ENCODE peak calls at places on chromosomes 2 and 18, in five cellular contexts. One of them, this sample, is unnamed.

GRCh38 chr18:47737198-47737830 is 193.1 kb downstream of the SMAD2 start:
- DNase-seq in SK-N-SH: no peak
- DNase-seq in HepG2: no peak
- DNase-seq in A549: no peak
- DNase-seq in tibial nerve: no peak
- DNase-seq in this sample: peak; percentile 63

GRCh38 chr2:66501267-66501666 is 66.3 kb downstream of the MEIS1 start:
- DNase-seq in tibial nerve: no peak
- DNase-seq in SK-N-SH: no peak
- DNase-seq in A549: no peak
- DNase-seq in HepG2: no peak
- DNase-seq in this sample: no peak

GRCh38 chr2:64846175-64846574 is 143.0 kb upstream of the SLC1A4 start:
- DNase-seq in SK-N-SH: no peak
- DNase-seq in HepG2: no peak
- DNase-seq in tibial nerve: peak; percentile 46
- DNase-seq in A549: no peak
- DNase-seq in this sample: peak; percentile 38

GRCh38 chr2:164205347-164205746 is 415.9 kb downstream of the GRB14 start:
- DNase-seq in HepG2: no peak
- DNase-seq in A549: peak; percentile 1
- DNase-seq in tibial nerve: no peak
- DNase-seq in SK-N-SH: no peak
- DNase-seq in this sample: no peak

GRCh38 chr18:28523758-28524475 is 347.0 kb upstream of the CDH2 start:
- DNase-seq in A549: no peak
- DNase-seq in SK-N-SH: no peak
- DNase-seq in tibial nerve: no peak
- DNase-seq in HepG2: no peak
- DNase-seq in this sample: no peak

GRCh38 chr2:175950512-175950911 is 51.6 kb downstream of the LNPK start:
- DNase-seq in tibial nerve: no peak
- DNase-seq in HepG2: no peak
- DNase-seq in SK-N-SH: no peak
- DNase-seq in A549: no peak
- DNase-seq in this sample: no peak

GRCh38 chr2:103427567-103427966 is 665.7 kb downstream of the TMEM182 start:
- DNase-seq in HepG2: no peak
- DNase-seq in SK-N-SH: no peak
- DNase-seq in A549: no peak
- DNase-seq in tibial nerve: no peak
- DNase-seq in this sample: no peak

GRCh38 chr2:69717902-69718301 is 24.0 kb upstream of the ANXA4 start:
- DNase-seq in SK-N-SH: no peak
- DNase-seq in A549: peak; percentile 37
- DNase-seq in tibial nerve: no peak
- DNase-seq in HepG2: no peak
- DNase-seq in this sample: no peak

GRCh38 chr2:128536925-128537620 is 218.4 kb upstream of the HS6ST1 start:
- DNase-seq in HepG2: peak; percentile 80
- DNase-seq in SK-N-SH: no peak
- DNase-seq in A549: peak; percentile 27
- DNase-seq in tibial nerve: no peak
- DNase-seq in this sample: peak; percentile 29

DNA sequence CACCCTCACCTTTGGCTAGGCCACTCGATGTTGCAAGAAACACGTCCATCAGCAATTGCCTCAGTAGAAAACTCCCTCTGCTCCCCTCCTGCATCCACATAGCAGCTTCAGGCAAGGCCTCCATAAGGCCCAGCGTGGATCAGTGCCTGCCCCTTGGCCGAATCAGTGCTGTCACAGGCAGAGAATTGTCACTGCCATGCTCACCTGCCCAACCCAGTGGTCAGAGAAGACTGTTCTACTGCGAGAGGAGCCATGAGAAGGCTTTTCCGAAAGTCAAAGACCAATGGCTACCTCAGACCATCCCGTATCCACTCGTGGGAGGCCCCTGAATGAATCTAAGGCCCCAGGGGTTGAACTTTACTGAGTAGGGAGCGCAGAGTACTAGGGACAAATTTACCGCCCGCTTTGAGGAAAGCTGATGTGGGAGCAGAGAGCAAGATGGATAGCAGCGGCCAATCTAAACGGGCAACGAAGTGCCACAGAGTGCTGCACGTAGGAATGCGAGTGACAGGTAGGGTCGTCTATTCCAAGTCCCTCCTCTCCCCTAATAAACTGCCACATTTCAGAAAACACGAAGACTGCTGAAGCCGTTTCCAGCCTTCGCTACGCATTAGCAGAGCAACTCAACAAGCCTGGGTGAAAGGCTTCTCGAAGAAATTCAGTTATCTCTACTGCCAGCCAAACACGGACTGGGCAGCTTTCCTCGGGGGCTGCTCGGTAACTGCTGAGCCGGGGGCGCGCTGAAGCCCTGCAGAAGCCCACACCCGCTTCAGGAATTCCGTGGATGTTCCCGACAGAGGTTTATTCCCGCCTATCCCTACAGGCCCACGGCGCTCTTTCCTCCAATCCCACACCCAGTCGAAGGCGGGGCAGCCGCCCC is 970 bp upstream of the RALBP1 start:
- DNase-seq in SK-N-SH: peak; percentile 81
- DNase-seq in A549: peak; percentile 79
- DNase-seq in HepG2: peak; percentile 66
- DNase-seq in tibial nerve: no peak
- DNase-seq in this sample: no peak
- TF ChIP-seq EP300 in SK-N-SH: peak; percentile 18
- TF ChIP-seq EP300 in A549: no peak
- TF ChIP-seq EP300 in HepG2: no peak
- TF ChIP-seq EP300 in tibial nerve: no peak
- TF ChIP-seq EP300 in this sample: no peak

GRCh38 chr2:239266779-239267410 is 133.9 kb downstream of the HDAC4 start:
- DNase-seq in SK-N-SH: no peak
- DNase-seq in A549: no peak
- DNase-seq in HepG2: no peak
- DNase-seq in tibial nerve: no peak
- DNase-seq in this sample: peak; percentile 62
- H3K4me1 ChIP-seq in SK-N-SH: peaks cover 80% of the 10 kb centered on the region
- H3K4me1 ChIP-seq in A549: peaks cover 63% of the 10 kb centered on the region
- H3K4me1 ChIP-seq in HepG2: peaks cover 47% of the 10 kb centered on the region
- H3K4me1 ChIP-seq in tibial nerve: peaks cover 86% of the 10 kb centered on the region
- H3K4me1 ChIP-seq in this sample: peaks cover 61% of the 10 kb centered on the region

DNA sequence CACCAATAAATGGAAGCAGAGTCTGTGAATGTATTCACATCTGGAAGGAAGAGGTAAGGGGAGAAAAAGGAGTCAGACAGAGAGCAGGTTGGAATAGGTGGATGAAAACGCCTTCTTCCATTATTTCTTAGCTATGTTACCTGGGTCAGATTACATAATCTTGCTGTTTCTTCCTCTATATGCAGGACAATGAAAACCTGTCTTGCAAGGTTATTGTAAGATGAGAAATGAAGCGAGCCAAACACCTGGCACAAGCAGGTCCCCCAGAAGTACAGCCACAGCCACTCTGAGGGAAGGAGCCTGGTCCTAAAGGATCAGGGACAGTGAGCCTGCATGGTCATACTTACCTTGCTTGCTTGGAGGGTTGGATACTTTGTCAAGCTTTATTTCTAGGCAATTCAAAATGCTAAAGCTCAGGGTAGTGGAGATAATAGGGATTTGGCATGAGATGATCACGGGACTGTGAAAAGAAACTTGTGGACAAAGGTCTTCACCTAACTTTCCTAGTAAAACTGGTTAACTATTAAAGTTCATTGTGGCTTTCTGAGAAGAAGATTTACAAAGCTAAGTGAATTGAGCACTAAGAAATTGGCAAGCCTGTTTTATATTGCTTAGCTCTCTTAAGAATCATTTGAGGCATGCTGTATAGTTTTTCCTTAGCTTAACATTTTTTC is 15.6 kb upstream of the PLA2R1 start:
- DNase-seq in SK-N-SH: no peak
- DNase-seq in HepG2: no peak
- DNase-seq in tibial nerve: no peak
- DNase-seq in A549: no peak
- DNase-seq in this sample: no peak
- TF ChIP-seq EP300 in SK-N-SH: no peak
- TF ChIP-seq EP300 in HepG2: no peak
- TF ChIP-seq EP300 in tibial nerve: no peak
- TF ChIP-seq EP300 in A549: no peak
- TF ChIP-seq EP300 in this sample: no peak

DNA sequence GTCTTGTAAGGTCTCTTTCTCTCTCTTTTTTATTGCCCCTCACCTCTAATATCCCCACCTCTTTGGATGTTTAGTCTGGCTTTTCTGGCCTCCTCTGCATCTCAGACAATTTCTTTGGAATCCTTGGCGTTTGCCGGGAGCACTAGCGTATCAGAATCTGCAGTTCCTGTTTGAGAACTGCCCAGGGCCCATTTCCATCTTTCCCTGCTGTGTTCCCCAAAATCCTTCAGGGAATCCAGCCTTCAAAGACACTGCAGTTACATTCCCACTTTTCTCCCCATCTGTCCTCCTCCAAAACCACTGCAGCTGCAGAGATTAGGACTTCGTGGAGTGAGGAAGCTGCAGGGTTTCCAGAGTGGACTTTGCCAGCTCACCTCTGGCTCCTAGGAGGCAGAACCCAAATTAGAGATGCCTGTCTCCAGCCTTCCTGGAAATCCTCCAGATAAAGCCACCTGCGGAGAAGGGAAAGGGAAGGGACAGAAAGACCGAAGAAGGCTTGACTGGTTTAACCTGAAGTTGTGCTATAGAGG is 2.7 kb downstream of the VSNL1 start:
- DNase-seq in tibial nerve: no peak
- DNase-seq in HepG2: no peak
- DNase-seq in A549: no peak
- DNase-seq in SK-N-SH: no peak
- DNase-seq in this sample: no peak
- H3K4me1 ChIP-seq in tibial nerve: peaks cover 31% of the 10 kb centered on the region
- H3K4me1 ChIP-seq in HepG2: peaks cover 55% of the 10 kb centered on the region
- H3K4me1 ChIP-seq in A549: peaks cover 6% of the 10 kb centered on the region
- H3K4me1 ChIP-seq in SK-N-SH: peaks cover 21% of the 10 kb centered on the region
- H3K4me1 ChIP-seq in this sample: peaks cover 33% of the 10 kb centered on the region

GRCh38 chr2:179749210-179749609 is 112.2 kb downstream of the ZNF385B start:
- DNase-seq in HepG2: no peak
- DNase-seq in SK-N-SH: no peak
- DNase-seq in A549: no peak
- DNase-seq in tibial nerve: no peak
- DNase-seq in this sample: no peak
- TF ChIP-seq EP300 in HepG2: no peak
- TF ChIP-seq EP300 in SK-N-SH: peak; percentile 27
- TF ChIP-seq EP300 in A549: no peak
- TF ChIP-seq EP300 in tibial nerve: no peak
- TF ChIP-seq EP300 in this sample: no peak

DNA sequence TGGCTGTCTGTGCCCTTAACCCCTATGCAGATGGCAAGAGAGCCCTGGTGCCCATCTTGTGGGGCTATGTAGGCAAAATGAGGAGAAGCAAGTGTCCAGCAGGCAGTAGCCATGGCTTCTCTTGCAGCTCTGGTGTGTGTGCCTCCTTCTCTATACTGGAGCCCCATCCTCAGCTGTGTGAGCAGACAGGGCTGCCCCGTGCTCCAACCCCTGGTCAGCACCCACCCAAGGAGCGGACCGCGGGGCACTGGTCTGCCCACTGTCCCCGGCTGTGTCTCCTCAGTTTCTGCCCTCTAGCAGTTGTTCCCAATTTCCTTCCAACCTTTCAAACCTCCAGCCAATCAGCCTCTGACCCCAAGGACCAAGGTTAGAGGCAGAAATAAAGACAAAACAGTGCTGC is 134.9 kb upstream of the GLI2 start:
- DNase-seq in tibial nerve: no peak
- DNase-seq in A549: no peak
- DNase-seq in SK-N-SH: no peak
- DNase-seq in HepG2: no peak
- DNase-seq in this sample: no peak
- H3K4me1 ChIP-seq in tibial nerve: peaks cover 22% of the 10 kb centered on the region
- H3K4me1 ChIP-seq in A549: no peaks in the 10 kb centered on the region
- H3K4me1 ChIP-seq in SK-N-SH: peaks cover 9% of the 10 kb centered on the region
- H3K4me1 ChIP-seq in HepG2: peaks cover 13% of the 10 kb centered on the region
- H3K4me1 ChIP-seq in this sample: peaks cover 21% of the 10 kb centered on the region